ENCODE peak calls at places on chromosome 22, in five cellular contexts. One of them, this sample, is unnamed.
A peak's percentile ranks its signal among the peaks of the same experiment; 100 is the strongest.

GRCh38 chr22:44133901-44134511 is 46.7 kb upstream of the PARVG start:
- DNase-seq in lower lobe of right lung: peak; percentile 28
- DNase-seq in foreskin fibroblast: no peak
- DNase-seq in body of pancreas: peak; percentile 23
- DNase-seq in ovary: no peak
- DNase-seq in this sample: no peak

GRCh38 chr22:30386960-30387848 is at the start of gene RNF215:
- DNase-seq in lower lobe of right lung: peak; percentile 84
- DNase-seq in ovary: peak; percentile 80
- DNase-seq in foreskin fibroblast: peak; percentile 92
- DNase-seq in body of pancreas: peak; percentile 83
- DNase-seq in this sample: no peak

GRCh38 chr22:29912605-29913398 is 29.8 kb downstream of the MTMR3 start:
- DNase-seq in body of pancreas: no peak
- DNase-seq in lower lobe of right lung: no peak
- DNase-seq in ovary: no peak
- DNase-seq in foreskin fibroblast: peak; percentile 92
- DNase-seq in this sample: peak; percentile 63

GRCh38 chr22:41478891-41479521 is 10.1 kb downstream of the ACO2 start:
- DNase-seq in foreskin fibroblast: peak; percentile 64
- DNase-seq in body of pancreas: no peak
- DNase-seq in lower lobe of right lung: peak; percentile 55
- DNase-seq in ovary: no peak
- DNase-seq in this sample: no peak

GRCh38 chr22:23533328-23533762 is 46.7 kb downstream of the IGLL1 start:
- DNase-seq in body of pancreas: no peak
- DNase-seq in foreskin fibroblast: peak; percentile 38
- DNase-seq in lower lobe of right lung: peak; percentile 44
- DNase-seq in ovary: no peak
- DNase-seq in this sample: no peak

GRCh38 chr22:28474248-28474647 is 205.4 kb downstream of the TTC28 start:
- DNase-seq in lower lobe of right lung: no peak
- DNase-seq in foreskin fibroblast: no peak
- DNase-seq in ovary: no peak
- DNase-seq in body of pancreas: no peak
- DNase-seq in this sample: no peak

GRCh38 chr22:40491990-40492631 is 121.7 kb downstream of the SGSM3 start:
- DNase-seq in body of pancreas: no peak
- DNase-seq in foreskin fibroblast: no peak
- DNase-seq in lower lobe of right lung: no peak
- DNase-seq in ovary: no peak
- DNase-seq in this sample: no peak

GRCh38 chr22:29871684-29872083 is 11.3 kb upstream of the MTMR3 start:
- DNase-seq in lower lobe of right lung: no peak
- DNase-seq in ovary: peak; percentile 38
- DNase-seq in foreskin fibroblast: peak; percentile 17
- DNase-seq in body of pancreas: peak; percentile 20
- DNase-seq in this sample: no peak

GRCh38 chr22:25084405-25085107 is 115.1 kb upstream of the CRYBB3 start:
- DNase-seq in foreskin fibroblast: no peak
- DNase-seq in lower lobe of right lung: no peak
- DNase-seq in body of pancreas: no peak
- DNase-seq in ovary: no peak
- DNase-seq in this sample: no peak

GRCh38 chr22:24407278-24407665 is 20.1 kb upstream of the ADORA2A start:
- DNase-seq in foreskin fibroblast: no peak
- DNase-seq in ovary: no peak
- DNase-seq in body of pancreas: no peak
- DNase-seq in lower lobe of right lung: no peak
- DNase-seq in this sample: no peak

GRCh38 chr22:44909241-44909640 is 100.6 kb downstream of the PHF21B start:
- DNase-seq in lower lobe of right lung: no peak
- DNase-seq in foreskin fibroblast: no peak
- DNase-seq in body of pancreas: no peak
- DNase-seq in ovary: no peak
- DNase-seq in this sample: no peak

GRCh38 chr22:37428649-37429586 is 1.6 kb upstream of the ELFN2 start:
- DNase-seq in body of pancreas: no peak
- DNase-seq in lower lobe of right lung: no peak
- DNase-seq in foreskin fibroblast: peak; percentile 75
- DNase-seq in ovary: no peak
- DNase-seq in this sample: no peak

GRCh38 chr22:44968736-44969135 is 41.1 kb downstream of the PHF21B start:
- DNase-seq in lower lobe of right lung: no peak
- DNase-seq in foreskin fibroblast: peak; percentile 9
- DNase-seq in body of pancreas: no peak
- DNase-seq in ovary: no peak
- DNase-seq in this sample: no peak

GRCh38 chr22:29209624-29209929 is 3.9 kb downstream of the EMID1 start:
- DNase-seq in foreskin fibroblast: no peak
- DNase-seq in lower lobe of right lung: no peak
- DNase-seq in body of pancreas: no peak
- DNase-seq in ovary: no peak
- DNase-seq in this sample: no peak

GRCh38 chr22:50271519-50271970 is 1.4 kb upstream of the MAPK11 start:
- DNase-seq in foreskin fibroblast: peak; percentile 82
- DNase-seq in ovary: peak; percentile 51
- DNase-seq in body of pancreas: peak; percentile 58
- DNase-seq in lower lobe of right lung: no peak
- DNase-seq in this sample: no peak
- H3K4me3 ChIP-seq in foreskin fibroblast: peak overlapping the region; percentile 56
- H3K4me3 ChIP-seq in ovary: peak overlapping the region; percentile 45
- H3K4me3 ChIP-seq in body of pancreas: no peak overlapping the region
- H3K4me3 ChIP-seq in lower lobe of right lung: peak overlapping the region; percentile 62
- H3K4me3 ChIP-seq in this sample: peak overlapping the region; percentile 65

GRCh38 chr22:32801436-32802290 is at the start of gene TIMP3:
- DNase-seq in ovary: peak; percentile 72
- DNase-seq in lower lobe of right lung: peak; percentile 81
- DNase-seq in body of pancreas: peak; percentile 74
- DNase-seq in foreskin fibroblast: peak; percentile 94
- DNase-seq in this sample: no peak
- H3K4me3 ChIP-seq in ovary: peak within 1 kb of the TSS; percentile 61
- H3K4me3 ChIP-seq in lower lobe of right lung: peak within 1 kb of the TSS; percentile 77
- H3K4me3 ChIP-seq in body of pancreas: no peak within 1 kb of the TSS
- H3K4me3 ChIP-seq in foreskin fibroblast: peak within 1 kb of the TSS; percentile 96
- H3K4me3 ChIP-seq in this sample: no peak within 1 kb of the TSS

GRCh38 chr22:38461057-38461413 is 6.0 kb upstream of the KCNJ4 start:
- DNase-seq in body of pancreas: no peak
- DNase-seq in ovary: no peak
- DNase-seq in foreskin fibroblast: peak; percentile 18
- DNase-seq in lower lobe of right lung: no peak
- DNase-seq in this sample: no peak
- H3K4me3 ChIP-seq in body of pancreas: no peak overlapping the region
- H3K4me3 ChIP-seq in ovary: no peak overlapping the region
- H3K4me3 ChIP-seq in foreskin fibroblast: no peak overlapping the region
- H3K4me3 ChIP-seq in lower lobe of right lung: no peak overlapping the region
- H3K4me3 ChIP-seq in this sample: peak overlapping the region; percentile 16

GRCh38 chr22:46405925-46406324 is 70.4 kb downstream of the TRMU start:
- DNase-seq in body of pancreas: no peak
- DNase-seq in lower lobe of right lung: no peak
- DNase-seq in foreskin fibroblast: no peak
- DNase-seq in ovary: no peak
- DNase-seq in this sample: no peak

GRCh38 chr22:46407748-46408147 is 72.2 kb downstream of the TRMU start:
- DNase-seq in foreskin fibroblast: no peak
- DNase-seq in body of pancreas: no peak
- DNase-seq in ovary: no peak
- DNase-seq in lower lobe of right lung: no peak
- DNase-seq in this sample: no peak

GRCh38 chr22:46408568-46409506 is 73.3 kb downstream of the TRMU start:
- DNase-seq in foreskin fibroblast: no peak
- DNase-seq in body of pancreas: no peak
- DNase-seq in ovary: no peak
- DNase-seq in lower lobe of right lung: no peak
- DNase-seq in this sample: no peak

GRCh38 chr22:46406791-46407190 is 71.3 kb downstream of the TRMU start:
- DNase-seq in body of pancreas: no peak
- DNase-seq in ovary: no peak
- DNase-seq in lower lobe of right lung: no peak
- DNase-seq in foreskin fibroblast: no peak
- DNase-seq in this sample: no peak

GRCh38 chr22:46406349-46406748 is 70.8 kb downstream of the TRMU start:
- DNase-seq in foreskin fibroblast: no peak
- DNase-seq in ovary: no peak
- DNase-seq in lower lobe of right lung: no peak
- DNase-seq in body of pancreas: no peak
- DNase-seq in this sample: no peak
- H3K4me3 ChIP-seq in foreskin fibroblast: no peak overlapping the region
- H3K4me3 ChIP-seq in ovary: no peak overlapping the region
- H3K4me3 ChIP-seq in lower lobe of right lung: no peak overlapping the region
- H3K4me3 ChIP-seq in body of pancreas: no peak overlapping the region
- H3K4me3 ChIP-seq in this sample: no peak overlapping the region

GRCh38 chr22:27244328-27244727 is 557.2 kb downstream of the MN1 start:
- DNase-seq in body of pancreas: no peak
- DNase-seq in ovary: no peak
- DNase-seq in lower lobe of right lung: no peak
- DNase-seq in foreskin fibroblast: no peak
- DNase-seq in this sample: no peak

GRCh38 chr22:27245056-27245455 is 556.5 kb downstream of the MN1 start:
- DNase-seq in foreskin fibroblast: no peak
- DNase-seq in lower lobe of right lung: no peak
- DNase-seq in body of pancreas: no peak
- DNase-seq in ovary: no peak
- DNase-seq in this sample: no peak

GRCh38 chr22:27246558-27246957 is 555.0 kb downstream of the MN1 start:
- DNase-seq in foreskin fibroblast: no peak
- DNase-seq in body of pancreas: no peak
- DNase-seq in lower lobe of right lung: no peak
- DNase-seq in ovary: no peak
- DNase-seq in this sample: no peak

GRCh38 chr22:27250418-27250817 is 551.1 kb downstream of the MN1 start:
- DNase-seq in body of pancreas: no peak
- DNase-seq in ovary: no peak
- DNase-seq in foreskin fibroblast: no peak
- DNase-seq in lower lobe of right lung: no peak
- DNase-seq in this sample: no peak

DNA sequence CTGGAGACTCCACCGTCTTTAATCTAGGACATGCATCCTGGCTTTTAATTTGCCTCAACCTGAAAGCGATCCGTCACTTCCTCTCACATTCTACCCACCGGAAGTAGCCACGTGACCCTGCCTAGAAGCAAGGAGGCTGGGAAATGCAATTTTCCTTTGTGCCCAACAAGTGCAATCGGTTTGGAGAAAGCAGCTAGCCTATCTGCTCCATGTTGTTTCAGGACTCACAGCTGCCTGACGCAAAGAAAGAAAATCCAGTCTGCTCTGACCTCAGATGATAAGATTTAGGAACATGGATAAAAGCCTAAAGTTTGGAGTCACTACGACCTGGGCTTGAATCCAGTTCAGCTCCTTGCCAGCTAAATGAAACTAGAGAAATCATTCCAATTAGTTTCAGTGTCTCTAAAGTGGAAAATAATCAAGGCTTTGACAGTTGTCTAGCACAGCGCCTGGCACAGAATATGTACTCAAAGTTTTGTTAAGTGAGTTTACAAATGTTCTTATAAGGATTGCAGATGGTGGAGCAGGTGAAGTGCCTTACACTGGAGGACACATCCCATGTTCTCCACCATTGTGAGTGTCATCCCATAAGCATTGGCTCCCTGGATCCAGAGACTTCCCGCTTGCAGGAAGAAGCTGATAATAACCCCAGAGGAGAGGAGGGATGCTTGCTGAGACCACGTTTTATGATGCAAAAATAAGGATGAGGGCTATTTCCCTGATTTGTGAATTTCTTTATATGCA is 553.7 kb downstream of the MN1 start:
- DNase-seq in ovary: peak; percentile 71
- DNase-seq in lower lobe of right lung: no peak
- DNase-seq in body of pancreas: peak; percentile 40
- DNase-seq in foreskin fibroblast: peak; percentile 28
- DNase-seq in this sample: no peak
- H3K4me3 ChIP-seq in ovary: no peak overlapping the region
- H3K4me3 ChIP-seq in lower lobe of right lung: no peak overlapping the region
- H3K4me3 ChIP-seq in body of pancreas: no peak overlapping the region
- H3K4me3 ChIP-seq in foreskin fibroblast: no peak overlapping the region
- H3K4me3 ChIP-seq in this sample: no peak overlapping the region

DNA sequence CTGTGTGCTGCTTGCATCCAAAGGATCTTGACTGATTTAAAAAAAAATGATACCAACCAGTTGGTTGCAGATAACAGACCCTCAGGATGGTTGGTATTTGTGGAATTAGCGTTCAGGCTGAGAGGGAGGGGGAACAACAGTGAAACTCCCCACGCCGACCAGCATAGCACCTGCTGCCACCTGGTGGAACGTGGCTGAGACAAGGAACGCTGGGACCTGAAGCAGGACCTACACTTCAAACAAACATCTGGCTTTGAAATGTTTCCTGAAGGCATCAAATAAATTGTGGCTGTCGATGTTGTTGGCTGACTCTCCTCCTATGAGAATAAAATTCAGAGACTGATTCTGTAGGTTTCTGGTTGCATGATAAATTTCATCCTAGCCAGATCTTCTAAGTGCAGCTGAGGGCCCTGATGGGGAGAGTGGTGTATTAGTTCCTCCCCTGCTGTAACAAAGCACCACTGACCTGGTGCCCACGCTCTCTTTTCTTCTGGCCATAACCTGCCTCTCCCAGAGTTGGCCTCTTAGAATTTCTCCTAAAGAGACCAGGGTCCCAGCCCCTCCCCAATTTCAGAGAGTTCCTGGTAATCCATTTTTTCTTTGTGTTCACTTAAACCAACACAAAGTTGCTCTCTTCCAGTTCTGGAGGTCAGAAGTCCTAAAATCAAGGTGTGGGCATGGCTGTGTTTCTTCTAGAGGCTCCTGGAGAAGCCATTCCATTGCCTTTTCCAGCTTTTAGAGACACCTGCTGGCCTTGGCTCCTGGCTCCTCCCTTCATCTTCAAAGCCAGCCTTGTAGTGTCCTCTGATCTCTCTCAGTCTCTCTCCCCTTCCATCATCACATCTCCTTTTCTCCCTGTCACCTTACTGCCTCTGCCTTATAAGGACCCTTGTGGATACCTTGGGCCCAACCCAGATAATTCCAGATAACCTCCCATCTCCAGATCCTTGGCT is 17.3 kb downstream of the APOL2 start:
- DNase-seq in lower lobe of right lung: peak; percentile 69
- DNase-seq in ovary: peak; percentile 50
- DNase-seq in body of pancreas: peak; percentile 56
- DNase-seq in foreskin fibroblast: peak; percentile 58
- DNase-seq in this sample: no peak
- H3K4me3 ChIP-seq in lower lobe of right lung: no peak overlapping the region
- H3K4me3 ChIP-seq in ovary: no peak overlapping the region
- H3K4me3 ChIP-seq in body of pancreas: no peak overlapping the region
- H3K4me3 ChIP-seq in foreskin fibroblast: no peak overlapping the region
- H3K4me3 ChIP-seq in this sample: no peak overlapping the region